ENCODE peak calls at places on chromosome 5, in ten cellular contexts. E is heart left ventricle; X is choroid plexus epithelial cell; L is activated CD4-positive, CD25-positive, alpha-beta regulatory T cell; T is NCI-H2107; D is M059J; F is stimulated activated CD8-positive, alpha-beta memory T cell treated with anti-CD3 and anti-CD28 coated beads, Interleukin-4, amount 100 ng/mL, for 4 hours; R is cardiac fibroblast; A is CD8-positive, alpha-beta memory T cell; S is GM23248. I is an unnamed sample.

GRCh38 chr5:7394889-7395431 is 978 bp upstream of the ADCY2 start:
- DNase-seq in E (no peak), X (no peak), L (no peak), T (no peak), D (no peak), F (no peak), R (no peak), A (no peak), S (no peak), I (no peak)

GRCh38 chr5:18236386-18236785 is 602.1 kb downstream of the TAF11L14 start:
- DNase-seq in E (no peak), X (peak; percentile 19), L (no peak), T (no peak), D (no peak), F (no peak), R (no peak), A (no peak), S (peak; percentile 1), I (no peak)

GRCh38 chr5:105304859-105305258 is 1742.3 kb upstream of the NUDT12 start:
- DNase-seq in E (no peak), X (no peak), L (no peak), T (no peak), D (no peak), F (no peak), R (no peak), A (no peak), S (no peak), I (no peak)

GRCh38 chr5:142929602-142930001 is 159.4 kb downstream of the ARHGAP26 start:
- DNase-seq in E (peak; percentile 43), X (peak; percentile 50), L (no peak), T (no peak), D (no peak), F (peak; percentile 3), R (no peak), A (peak; percentile 15), S (no peak), I (no peak)

GRCh38 chr5:180646289-180646962 is 3.0 kb downstream of the FLT4 start:
- DNase-seq in E (no peak), X (no peak), L (no peak), T (no peak), D (no peak), F (no peak), R (no peak), A (no peak), S (no peak), I (no peak)

GRCh38 chr5:8633706-8634105 is 764.8 kb downstream of the MTRR start:
- DNase-seq in E (no peak), X (peak; percentile 46), L (no peak), T (no peak), D (peak; percentile 66), F (no peak), R (peak; percentile 40), A (no peak), S (peak; percentile 35), I (no peak)

GRCh38 chr5:81848368-81848767 is 97.5 kb upstream of the SSBP2 start:
- DNase-seq in E (no peak), X (peak; percentile 40), L (no peak), T (no peak), D (no peak), F (no peak), R (peak; percentile 35), A (no peak), S (no peak), I (no peak)

GRCh38 chr5:45454114-45454513 is 242.1 kb downstream of the HCN1 start:
- DNase-seq in E (peak; percentile 32), X (peak; percentile 63), L (no peak), T (no peak), D (peak; percentile 49), F (no peak), R (peak; percentile 3), A (no peak), S (peak; percentile 14), I (no peak)

GRCh38 chr5:122498163-122498562 is 186.1 kb downstream of the SNCAIP start:
- DNase-seq in E (no peak), X (peak; percentile 22), L (no peak), T (no peak), D (peak; percentile 5), F (no peak), R (peak; percentile 15), A (no peak), S (peak; percentile 32), I (no peak)

GRCh38 chr5:116492776-116493175 is 81.8 kb downstream of the SEMA6A start:
- DNase-seq in E (peak; percentile 24), X (no peak), L (no peak), T (no peak), D (no peak), F (no peak), R (peak; percentile 7), A (no peak), S (no peak), I (no peak)

GRCh38 chr5:178765753-178766300 is 35.4 kb upstream of the ZNF354A start:
- DNase-seq in E (no peak), X (no peak), L (no peak), T (no peak), D (no peak), F (no peak), R (no peak), A (no peak), S (no peak), I (no peak)

GRCh38 chr5:176748967-176749935 is 61.1 kb upstream of the UNC5A start:
- DNase-seq in E (no peak), X (no peak), L (no peak), T (no peak), D (no peak), F (no peak), R (no peak), A (no peak), S (no peak), I (no peak)

GRCh38 chr5:6758201-6758600 is 45.0 kb downstream of the TENT4A start:
- DNase-seq in E (no peak), X (no peak), L (no peak), T (no peak), D (no peak), F (no peak), R (no peak), A (no peak), S (no peak), I (no peak)

GRCh38 chr5:76083555-76084495 is 642 bp downstream of the SV2C start:
- DNase-seq in E (no peak), X (no peak), L (no peak), T (no peak), D (no peak), F (no peak), R (no peak), A (no peak), S (peak; percentile 20), I (peak; percentile 22)

GRCh38 chr5:119527346-119527745 is 75.0 kb downstream of the HSD17B4 start:
- DNase-seq in E (no peak), X (peak; percentile 47), L (no peak), T (no peak), D (no peak), F (no peak), R (no peak), A (no peak), S (peak; percentile 11), I (no peak)

GRCh38 chr5:71938886-71939285 is 168.4 kb upstream of the MAP1B start:
- DNase-seq in E (no peak), X (peak; percentile 23), L (no peak), T (peak; percentile 22), D (peak; percentile 32), F (no peak), R (no peak), A (no peak), S (no peak), I (peak; percentile 64)

GRCh38 chr5:35758151-35758724 is 98.5 kb upstream of the IL7R start:
- DNase-seq in E (no peak), X (no peak), L (no peak), T (no peak), D (no peak), F (no peak), R (no peak), A (no peak), S (no peak), I (no peak)

GRCh38 chr5:95773325-95774059 is 42.4 kb downstream of the RHOBTB3 start:
- DNase-seq in E (no peak), X (peak; percentile 90), L (no peak), T (no peak), D (peak; percentile 68), F (no peak), R (peak; percentile 75), A (no peak), S (peak; percentile 56), I (no peak)

GRCh38 chr5:96752341-96753016 is 55.3 kb downstream of the ERAP1 start:
- DNase-seq in E (no peak), X (peak; percentile 85), L (no peak), T (no peak), D (peak; percentile 68), F (no peak), R (peak; percentile 81), A (peak; percentile 29), S (peak; percentile 68), I (no peak)

GRCh38 chr5:77852514-77853352 is 76.6 kb upstream of the TBCA start:
- DNase-seq in E (peak; percentile 76), X (peak; percentile 79), L (no peak), T (no peak), D (peak; percentile 53), F (no peak), R (peak; percentile 67), A (no peak), S (peak; percentile 85), I (peak; percentile 85)

GRCh38 chr5:83955916-83956315 is 235.3 kb upstream of the HAPLN1 start:
- DNase-seq in E (no peak), X (peak; percentile 75), L (no peak), T (no peak), D (peak; percentile 81), F (no peak), R (peak; percentile 26), A (no peak), S (peak; percentile 70), I (no peak)

GRCh38 chr5:152443935-152444334 is 38.9 kb upstream of the NMUR2 start:
- DNase-seq in E (no peak), X (no peak), L (no peak), T (no peak), D (no peak), F (no peak), R (no peak), A (no peak), S (no peak), I (no peak)

GRCh38 chr5:150059623-150060022 is 26.7 kb downstream of the CSF1R start:
- DNase-seq in E (no peak), X (no peak), L (no peak), T (no peak), D (no peak), F (no peak), R (no peak), A (no peak), S (no peak), I (peak; percentile 11)

GRCh38 chr5:179438461-179438860 is 93.2 kb upstream of the ADAMTS2 start:
- DNase-seq in E (no peak), X (no peak), L (no peak), T (no peak), D (no peak), F (no peak), R (no peak), A (no peak), S (no peak), I (no peak)

GRCh38 chr5:72234265-72234700 is 85.8 kb downstream of the MRPS27 start:
- DNase-seq in E (no peak), X (peak; percentile 77), L (no peak), T (no peak), D (peak; percentile 76), F (no peak), R (peak; percentile 57), A (peak; percentile 31), S (peak; percentile 90), I (no peak)

GRCh38 chr5:39520232-39520572 is 95.4 kb upstream of the DAB2 start:
- DNase-seq in E (no peak), X (peak; percentile 96), L (no peak), T (no peak), D (peak; percentile 88), F (no peak), R (peak; percentile 94), A (no peak), S (peak; percentile 91), I (no peak)

GRCh38 chr5:147455822-147456221 is 54.0 kb downstream of the DPYSL3 start:
- DNase-seq in E (no peak), X (no peak), L (no peak), T (no peak), D (no peak), F (no peak), R (peak; percentile 38), A (no peak), S (peak; percentile 30), I (no peak)

GRCh38 chr5:76580983-76581382 is 42.2 kb downstream of the F2RL2 start:
- DNase-seq in E (no peak), X (no peak), L (no peak), T (no peak), D (no peak), F (no peak), R (no peak), A (no peak), S (no peak), I (no peak)

I was measured in upper lobe of left lung.